ENCODE peak calls at places on chromosomes 4 and X, in eight cellular contexts. One of them, this sample, is unnamed.

GRCh38 chr4:76208005-76208765 is 5.4 kb downstream of the SCARB2 start:
- DNase-seq in ovary: peak
- DNase-seq in CD8-positive, alpha-beta T cell: no peak
- DNase-seq in AG10803: peak
- DNase-seq in tibial nerve: peak
- DNase-seq in adrenal gland: peak
- DNase-seq in brain microvascular endothelial cell: peak
- DNase-seq in fibroblast of villous mesenchyme: peak
- DNase-seq in this sample: no peak

GRCh38 chr4:38381788-38382187 is 282.2 kb upstream of the KLF3 start:
- DNase-seq in AG10803: peak
- DNase-seq in tibial nerve: no peak
- DNase-seq in ovary: peak
- DNase-seq in brain microvascular endothelial cell: no peak
- DNase-seq in fibroblast of villous mesenchyme: no peak
- DNase-seq in CD8-positive, alpha-beta T cell: no peak
- DNase-seq in adrenal gland: peak
- DNase-seq in this sample: no peak

GRCh38 chr4:74555231-74555630 is 110.3 kb downstream of the AREG start:
- DNase-seq in ovary: no peak
- DNase-seq in adrenal gland: no peak
- DNase-seq in CD8-positive, alpha-beta T cell: no peak
- DNase-seq in tibial nerve: no peak
- DNase-seq in brain microvascular endothelial cell: peak
- DNase-seq in AG10803: peak
- DNase-seq in fibroblast of villous mesenchyme: no peak
- DNase-seq in this sample: peak

GRCh38 chrX:17842769-17843525 is 18.2 kb downstream of the RAI2 start:
- DNase-seq in ovary: no peak
- DNase-seq in CD8-positive, alpha-beta T cell: no peak
- DNase-seq in adrenal gland: no peak
- DNase-seq in tibial nerve: no peak
- DNase-seq in brain microvascular endothelial cell: no peak
- DNase-seq in fibroblast of villous mesenchyme: no peak
- DNase-seq in AG10803: no peak
- DNase-seq in this sample: no peak

GRCh38 chrX:24668111-24668510 is 21.0 kb upstream of the PCYT1B start:
- DNase-seq in ovary: no peak
- DNase-seq in adrenal gland: no peak
- DNase-seq in tibial nerve: no peak
- DNase-seq in fibroblast of villous mesenchyme: peak
- DNase-seq in brain microvascular endothelial cell: no peak
- DNase-seq in AG10803: no peak
- DNase-seq in CD8-positive, alpha-beta T cell: no peak
- DNase-seq in this sample: no peak

GRCh38 chrX:49884290-49884862 is 5.1 kb downstream of the USP27X start:
- DNase-seq in CD8-positive, alpha-beta T cell: peak
- DNase-seq in tibial nerve: peak
- DNase-seq in ovary: peak
- DNase-seq in fibroblast of villous mesenchyme: peak
- DNase-seq in brain microvascular endothelial cell: peak
- DNase-seq in AG10803: peak
- DNase-seq in adrenal gland: peak
- DNase-seq in this sample: no peak

GRCh38 chr4:111957131-111957530 is 188.1 kb upstream of the FAM241A start:
- DNase-seq in fibroblast of villous mesenchyme: no peak
- DNase-seq in adrenal gland: no peak
- DNase-seq in CD8-positive, alpha-beta T cell: no peak
- DNase-seq in brain microvascular endothelial cell: no peak
- DNase-seq in ovary: no peak
- DNase-seq in tibial nerve: no peak
- DNase-seq in AG10803: no peak
- DNase-seq in this sample: no peak

GRCh38 chrX:50470103-50471031 is at the start of gene DGKK:
- DNase-seq in tibial nerve: no peak
- DNase-seq in adrenal gland: no peak
- DNase-seq in CD8-positive, alpha-beta T cell: no peak
- DNase-seq in fibroblast of villous mesenchyme: no peak
- DNase-seq in ovary: no peak
- DNase-seq in AG10803: no peak
- DNase-seq in brain microvascular endothelial cell: no peak
- DNase-seq in this sample: no peak

GRCh38 chr4:182973421-182974340 is 56.5 kb upstream of the DCTD start:
- DNase-seq in CD8-positive, alpha-beta T cell: no peak
- DNase-seq in tibial nerve: no peak
- DNase-seq in adrenal gland: no peak
- DNase-seq in ovary: no peak
- DNase-seq in AG10803: peak
- DNase-seq in brain microvascular endothelial cell: no peak
- DNase-seq in fibroblast of villous mesenchyme: no peak
- DNase-seq in this sample: no peak

GRCh38 chr4:38663021-38663800 is 788 bp upstream of the KLF3 start:
- DNase-seq in fibroblast of villous mesenchyme: peak
- DNase-seq in CD8-positive, alpha-beta T cell: no peak
- DNase-seq in AG10803: peak
- DNase-seq in brain microvascular endothelial cell: no peak
- DNase-seq in adrenal gland: no peak
- DNase-seq in tibial nerve: peak
- DNase-seq in ovary: peak
- DNase-seq in this sample: no peak

GRCh38 chr4:108168213-108168671 is 490 bp downstream of the LEF1 start:
- DNase-seq in tibial nerve: no peak
- DNase-seq in AG10803: no peak
- DNase-seq in brain microvascular endothelial cell: no peak
- DNase-seq in fibroblast of villous mesenchyme: peak
- DNase-seq in adrenal gland: no peak
- DNase-seq in ovary: no peak
- DNase-seq in CD8-positive, alpha-beta T cell: peak
- DNase-seq in this sample: no peak

GRCh38 chr4:142512161-142512560 is 333.9 kb downstream of the INPP4B start:
- DNase-seq in AG10803: no peak
- DNase-seq in CD8-positive, alpha-beta T cell: no peak
- DNase-seq in ovary: no peak
- DNase-seq in fibroblast of villous mesenchyme: no peak
- DNase-seq in adrenal gland: no peak
- DNase-seq in tibial nerve: no peak
- DNase-seq in brain microvascular endothelial cell: no peak
- DNase-seq in this sample: no peak

GRCh38 chr4:13627606-13628301 is at the start of gene BOD1L1:
- DNase-seq in ovary: peak
- DNase-seq in CD8-positive, alpha-beta T cell: peak
- DNase-seq in tibial nerve: peak
- DNase-seq in fibroblast of villous mesenchyme: peak
- DNase-seq in brain microvascular endothelial cell: peak
- DNase-seq in AG10803: peak
- DNase-seq in adrenal gland: peak
- DNase-seq in this sample: peak

GRCh38 chr4:148007303-148007702 is 275.4 kb downstream of the ARHGAP10 start:
- DNase-seq in AG10803: peak
- DNase-seq in brain microvascular endothelial cell: peak
- DNase-seq in CD8-positive, alpha-beta T cell: no peak
- DNase-seq in adrenal gland: peak
- DNase-seq in ovary: no peak
- DNase-seq in tibial nerve: no peak
- DNase-seq in fibroblast of villous mesenchyme: peak
- DNase-seq in this sample: peak

DNA sequence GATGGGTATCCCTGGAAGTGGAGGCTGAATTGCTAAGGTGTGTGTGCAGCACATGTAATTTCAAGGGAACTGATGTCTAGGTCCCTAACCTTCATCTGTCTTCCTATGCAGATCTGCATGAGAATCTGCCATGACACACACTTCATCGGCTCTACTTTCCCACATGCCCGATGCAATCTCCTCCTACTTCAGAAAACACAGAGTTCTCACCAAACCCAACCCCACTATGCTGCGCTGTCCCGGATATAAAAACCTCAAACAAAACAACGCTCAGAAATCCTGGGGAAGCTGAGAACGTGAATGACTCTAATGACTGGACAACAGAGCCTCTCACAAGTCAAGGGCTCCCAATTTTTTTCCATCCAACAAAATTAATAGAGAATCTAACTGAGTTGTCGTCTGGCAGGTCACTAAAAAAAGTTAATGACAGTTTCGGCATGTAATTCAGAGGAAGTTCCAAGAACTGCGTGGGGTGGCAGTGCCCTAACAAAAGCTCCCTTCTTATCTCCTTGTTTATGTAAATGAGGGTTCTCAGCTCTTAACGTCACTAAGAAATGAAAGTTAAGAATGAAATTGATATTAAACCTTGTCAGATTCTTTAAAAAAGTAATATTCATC is 39.0 kb downstream of the STX18 start:
- DNase-seq in AG10803: peak
- DNase-seq in tibial nerve: no peak
- DNase-seq in adrenal gland: peak
- DNase-seq in fibroblast of villous mesenchyme: peak
- DNase-seq in CD8-positive, alpha-beta T cell: no peak
- DNase-seq in ovary: no peak
- DNase-seq in brain microvascular endothelial cell: peak
- DNase-seq in this sample: no peak
- H3K4me3 ChIP-seq in AG10803: no peak
- H3K4me3 ChIP-seq in tibial nerve: no peak
- H3K4me3 ChIP-seq in adrenal gland: no peak
- H3K4me3 ChIP-seq in fibroblast of villous mesenchyme: peak
- H3K4me3 ChIP-seq in CD8-positive, alpha-beta T cell: peak
- H3K4me3 ChIP-seq in ovary: no peak
- H3K4me3 ChIP-seq in brain microvascular endothelial cell: peak
- H3K4me3 ChIP-seq in this sample: no peak

GRCh38 chrX:115018040-115018647 is 728 bp upstream of the IL13RA2 start:
- DNase-seq in ovary: no peak
- DNase-seq in AG10803: no peak
- DNase-seq in fibroblast of villous mesenchyme: no peak
- DNase-seq in CD8-positive, alpha-beta T cell: no peak
- DNase-seq in adrenal gland: peak
- DNase-seq in brain microvascular endothelial cell: no peak
- DNase-seq in tibial nerve: no peak
- DNase-seq in this sample: no peak
- TF ChIP-seq CTCF in ovary: no peak
- TF ChIP-seq CTCF in AG10803: peak
- TF ChIP-seq CTCF in fibroblast of villous mesenchyme: peak
- TF ChIP-seq CTCF in CD8-positive, alpha-beta T cell: no peak
- TF ChIP-seq CTCF in adrenal gland: no peak
- TF ChIP-seq CTCF in brain microvascular endothelial cell: peak
- TF ChIP-seq CTCF in tibial nerve: peak
- TF ChIP-seq CTCF in this sample: peak

GRCh38 chr4:155624478-155624877 is 42.2 kb upstream of the GUCY1A1 start:
- DNase-seq in adrenal gland: no peak
- DNase-seq in fibroblast of villous mesenchyme: no peak
- DNase-seq in AG10803: no peak
- DNase-seq in brain microvascular endothelial cell: no peak
- DNase-seq in ovary: no peak
- DNase-seq in CD8-positive, alpha-beta T cell: no peak
- DNase-seq in tibial nerve: no peak
- DNase-seq in this sample: no peak
- H3K4me3 ChIP-seq in adrenal gland: no peak
- H3K4me3 ChIP-seq in fibroblast of villous mesenchyme: no peak
- H3K4me3 ChIP-seq in AG10803: no peak
- H3K4me3 ChIP-seq in brain microvascular endothelial cell: no peak
- H3K4me3 ChIP-seq in ovary: no peak
- H3K4me3 ChIP-seq in CD8-positive, alpha-beta T cell: no peak
- H3K4me3 ChIP-seq in tibial nerve: no peak
- H3K4me3 ChIP-seq in this sample: no peak

GRCh38 chrX:149510386-149510785 is 5.3 kb upstream of the IDS start:
- DNase-seq in ovary: no peak
- DNase-seq in fibroblast of villous mesenchyme: peak
- DNase-seq in CD8-positive, alpha-beta T cell: no peak
- DNase-seq in adrenal gland: no peak
- DNase-seq in tibial nerve: no peak
- DNase-seq in AG10803: peak
- DNase-seq in brain microvascular endothelial cell: no peak
- DNase-seq in this sample: no peak
- TF ChIP-seq CTCF in ovary: no peak
- TF ChIP-seq CTCF in fibroblast of villous mesenchyme: peak
- TF ChIP-seq CTCF in CD8-positive, alpha-beta T cell: no peak
- TF ChIP-seq CTCF in adrenal gland: no peak
- TF ChIP-seq CTCF in tibial nerve: no peak
- TF ChIP-seq CTCF in AG10803: peak
- TF ChIP-seq CTCF in brain microvascular endothelial cell: peak
- TF ChIP-seq CTCF in this sample: peak

GRCh38 chr4:119678761-119679160 is 50.2 kb upstream of the PDE5A start:
- DNase-seq in brain microvascular endothelial cell: no peak
- DNase-seq in fibroblast of villous mesenchyme: no peak
- DNase-seq in AG10803: no peak
- DNase-seq in CD8-positive, alpha-beta T cell: no peak
- DNase-seq in ovary: no peak
- DNase-seq in adrenal gland: no peak
- DNase-seq in tibial nerve: no peak
- DNase-seq in this sample: no peak
- H3K4me3 ChIP-seq in brain microvascular endothelial cell: no peak
- H3K4me3 ChIP-seq in fibroblast of villous mesenchyme: no peak
- H3K4me3 ChIP-seq in AG10803: no peak
- H3K4me3 ChIP-seq in CD8-positive, alpha-beta T cell: no peak
- H3K4me3 ChIP-seq in ovary: no peak
- H3K4me3 ChIP-seq in adrenal gland: no peak
- H3K4me3 ChIP-seq in tibial nerve: no peak
- H3K4me3 ChIP-seq in this sample: no peak

GRCh38 chrX:79266702-79267101 is 100.4 kb downstream of the ITM2A start:
- DNase-seq in AG10803: no peak
- DNase-seq in brain microvascular endothelial cell: no peak
- DNase-seq in fibroblast of villous mesenchyme: no peak
- DNase-seq in CD8-positive, alpha-beta T cell: no peak
- DNase-seq in tibial nerve: no peak
- DNase-seq in ovary: no peak
- DNase-seq in adrenal gland: no peak
- DNase-seq in this sample: no peak

GRCh38 chrX:79268788-79269187 is 98.3 kb downstream of the ITM2A start:
- DNase-seq in ovary: no peak
- DNase-seq in AG10803: no peak
- DNase-seq in brain microvascular endothelial cell: no peak
- DNase-seq in fibroblast of villous mesenchyme: no peak
- DNase-seq in CD8-positive, alpha-beta T cell: no peak
- DNase-seq in adrenal gland: no peak
- DNase-seq in tibial nerve: no peak
- DNase-seq in this sample: no peak

DNA sequence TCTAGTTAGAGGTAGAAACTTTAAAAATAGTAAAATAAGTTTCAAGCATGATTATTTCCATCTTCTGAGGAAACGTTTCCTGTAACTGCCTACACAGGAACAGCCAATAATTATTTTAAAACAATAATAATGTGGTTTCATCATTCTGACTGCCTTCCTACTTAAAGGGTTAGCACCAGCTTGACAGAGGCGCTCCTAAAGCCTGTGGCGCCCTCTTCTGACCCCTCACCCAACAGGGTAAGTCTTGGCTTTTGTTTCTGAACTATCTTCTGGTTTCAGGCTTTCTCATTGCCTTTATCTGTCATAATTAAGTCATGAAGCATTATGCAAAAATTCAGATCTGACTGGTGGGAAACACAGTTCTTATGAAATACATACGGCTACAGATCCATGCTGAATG is 96.7 kb downstream of the ITM2A start:
- DNase-seq in CD8-positive, alpha-beta T cell: peak
- DNase-seq in ovary: no peak
- DNase-seq in tibial nerve: no peak
- DNase-seq in brain microvascular endothelial cell: no peak
- DNase-seq in AG10803: no peak
- DNase-seq in adrenal gland: peak
- DNase-seq in fibroblast of villous mesenchyme: no peak
- DNase-seq in this sample: peak
- TF ChIP-seq CTCF in CD8-positive, alpha-beta T cell: peak
- TF ChIP-seq CTCF in ovary: no peak
- TF ChIP-seq CTCF in tibial nerve: no peak
- TF ChIP-seq CTCF in brain microvascular endothelial cell: no peak
- TF ChIP-seq CTCF in AG10803: no peak
- TF ChIP-seq CTCF in adrenal gland: no peak
- TF ChIP-seq CTCF in fibroblast of villous mesenchyme: no peak
- TF ChIP-seq CTCF in this sample: peak

This sample was measured in epithelial cell of proximal tubule.